ENCODE peak calls at places on chromosomes 4 and X, in five cellular contexts. W is pancreas, H is uterus, A is OCI-LY7, Y is spleen. I is an unnamed sample. For H3K9me3 and H3K36me3, the result is how much of the 10 kb centered on the place peaks cover.

GRCh38 chrX:108091878-108092291 is 307 bp downstream of the ATG4A start:
- DNase-seq in Y (no peak), A (no peak), H (no peak), W (peak), I (no peak)

GRCh38 chr4:156686120-156686519 is 285.5 kb downstream of the PDGFC start:
- DNase-seq in Y (no peak), A (no peak), H (no peak), W (no peak), I (no peak)

GRCh38 chrX:87873347-87873941 is 355.8 kb downstream of the KLHL4 start:
- DNase-seq in H (no peak), W (no peak), Y (no peak), A (no peak), I (no peak)

GRCh38 chrX:134676440-134676839 is 18.2 kb upstream of the PLAC1 start:
- DNase-seq in W (no peak), H (no peak), A (no peak), Y (no peak), I (no peak)

GRCh38 chrX:11870789-11871188 is 112.8 kb downstream of the MSL3 start:
- DNase-seq in H (no peak), A (no peak), Y (no peak), W (no peak), I (no peak)

GRCh38 chr4:72505314-72505744 is 63.7 kb downstream of the ADAMTS3 start:
- DNase-seq in W (no peak), Y (peak), H (peak), A (peak), I (peak)

GRCh38 chrX:71236858-71237257 is 13.8 kb downstream of the GJB1 start:
- DNase-seq in H (no peak), W (no peak), A (no peak), Y (no peak), I (no peak)

GRCh38 chrX:39470588-39471155 is 627.1 kb downstream of the BCOR start:
- DNase-seq in Y (no peak), A (no peak), H (peak), W (no peak), I (no peak)

GRCh38 chrX:21479695-21480280 is 105.6 kb downstream of the CNKSR2 start:
- DNase-seq in A (peak), W (no peak), Y (no peak), H (no peak), I (peak)

GRCh38 chr4:107622006-107622405 is 98.0 kb downstream of the PAPSS1 start:
- DNase-seq in H (no peak), Y (no peak), A (no peak), W (no peak), I (no peak)

GRCh38 chrX:109270580-109271484 is 211.1 kb downstream of the GUCY2F start:
- DNase-seq in A (peak), Y (no peak), W (no peak), H (no peak), I (no peak)

GRCh38 chrX:13078739-13079444 is 34.5 kb upstream of the FAM9C start:
- DNase-seq in W (peak), H (peak), A (no peak), Y (no peak), I (no peak)

GRCh38 chr4:57074753-57075152 is 35.4 kb downstream of the IGFBP7 start:
- DNase-seq in A (no peak), Y (no peak), H (no peak), W (no peak), I (no peak)

GRCh38 chr4:8909548-8909947 is 37.9 kb upstream of the HMX1 start:
- DNase-seq in H (no peak), W (no peak), Y (no peak), A (no peak), I (no peak)

GRCh38 chrX:31227250-31227649 is 155.4 kb upstream of the FTHL17 start:
- DNase-seq in A (no peak), H (no peak), W (no peak), Y (no peak), I (no peak)

GRCh38 chr4:102299708-102300107 is 45.6 kb downstream of the SLC39A8 start:
- DNase-seq in H (no peak), W (no peak), Y (no peak), A (peak), I (no peak)

GRCh38 chr4:38173935-38174334 is 213.7 kb downstream of the PTTG2 start:
- DNase-seq in A (no peak), W (no peak), H (no peak), Y (no peak), I (no peak)

GRCh38 chr4:89024051-89024675 is 32.8 kb downstream of the FAM13A start:
- DNase-seq in W (peak), Y (no peak), A (peak), H (peak), I (peak)

GRCh38 chr4:89684536-89684935 is 152.4 kb downstream of the SNCA start:
- DNase-seq in Y (no peak), H (no peak), A (no peak), W (no peak), I (no peak)

GRCh38 chrX:48465336-48465933 is 4.6 kb downstream of the SLC38A5 start:
- DNase-seq in A (no peak), W (no peak), Y (peak), H (no peak), I (no peak)

GRCh38 chrX:145751943-145752342 is 65.7 kb upstream of the SLITRK2 start:
- DNase-seq in H (no peak), Y (no peak), A (no peak), W (no peak), I (no peak)
- H3K9me3 ChIP-seq in H (under half), Y (under half), A (under half), W (under half), I (under half)

DNA sequence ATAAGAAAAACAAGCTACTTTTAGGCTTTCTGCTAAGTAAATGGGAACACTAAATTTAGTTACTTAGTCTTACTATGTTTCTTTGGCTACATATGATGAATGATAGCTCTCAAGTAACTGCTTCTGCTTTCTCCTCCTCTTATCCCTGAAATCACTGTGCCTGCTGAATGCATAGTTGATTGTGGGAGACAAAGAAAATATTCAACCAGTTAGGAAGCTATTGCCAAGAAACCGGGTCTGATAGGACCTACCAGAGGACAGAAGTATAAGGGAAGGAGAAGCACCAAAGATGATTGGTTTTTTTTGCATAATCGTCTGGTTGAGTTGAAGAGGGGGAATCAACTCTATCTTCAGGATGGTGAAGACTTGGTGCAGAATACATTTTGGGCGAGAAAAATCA is 28.0 kb upstream of the NDUFC1 start:
- DNase-seq in A (no peak), Y (no peak), H (no peak), W (no peak), I (no peak)
- H3K36me3 ChIP-seq in A (half or more), Y (under half), H (under half), W (under half), I (under half)

GRCh38 chrX:135910251-135910650 is 16.7 kb downstream of the SAGE1 start:
- DNase-seq in W (no peak), A (no peak), Y (no peak), H (no peak), I (no peak)
- H3K9me3 ChIP-seq in W (under half), A (under half), Y (under half), H (under half), I (under half)

DNA sequence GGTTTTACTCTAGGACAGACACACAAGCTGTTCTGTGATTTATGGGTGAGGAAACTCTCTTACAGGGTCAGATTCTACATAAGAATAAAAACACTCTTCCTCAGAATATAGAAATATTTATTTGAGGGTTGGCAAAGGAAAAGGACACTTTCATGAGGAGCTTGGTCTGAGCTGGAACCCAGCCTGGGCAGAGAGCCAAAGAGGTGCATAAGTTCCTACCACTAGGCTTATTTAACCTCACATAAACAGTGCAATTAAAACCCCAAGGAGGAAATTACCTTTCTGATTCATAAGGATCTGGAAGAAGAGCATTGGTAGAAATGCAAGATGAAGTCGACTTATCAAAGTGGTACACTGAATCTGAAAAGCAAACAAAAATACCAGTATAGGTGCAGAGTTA is 32.9 kb downstream of the SETD7 start:
- DNase-seq in H (no peak), W (no peak), A (no peak), Y (no peak), I (no peak)
- H3K36me3 ChIP-seq in H (under half), W (under half), A (half or more), Y (half or more), I (under half)

DNA sequence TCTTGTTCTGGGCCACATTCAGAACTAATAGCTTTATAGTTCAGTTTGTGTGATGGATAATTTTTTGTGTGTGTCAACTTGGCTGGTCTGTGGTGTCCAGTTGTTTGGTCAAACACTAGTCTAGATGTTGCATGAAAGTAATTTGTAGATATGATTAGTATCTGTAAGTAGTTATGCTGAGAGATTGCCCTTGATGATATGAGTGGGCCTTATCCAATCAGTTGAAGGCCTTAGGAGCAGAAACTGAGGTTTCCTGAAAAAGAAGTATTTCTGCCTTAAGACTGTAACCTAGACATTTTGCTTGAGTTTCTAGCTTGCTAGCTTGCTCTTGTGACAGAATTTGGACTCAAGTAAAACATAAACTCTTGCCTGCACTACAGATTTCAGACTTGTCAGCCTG is 30.4 kb downstream of the STIM2 start:
- DNase-seq in A (no peak), Y (no peak), H (no peak), W (no peak), I (no peak)
- H3K9me3 ChIP-seq in A (under half), Y (under half), H (under half), W (under half), I (under half)

I was measured in iPS DF 6.9.